ENCODE peak calls at places on chromosome 1, in ten cellular contexts. P is HFF-Myc; K is stimulated activated naive B cell treated with anti-CD40 and anti-IgM and Interleukin-4, amounts not matched to agents 10 μg/mL and 1 μg/mL and 100 μg/mL, for 72 hours; L is GM10248; D is amniotic stem cell; U is EL; T is neural crest cell; Y is stimulated activated CD4-positive, alpha-beta T cell treated with anti-CD3 and anti-CD28 coated beads, TNF-alpha, amount 100 ng/mL, for 1 hour; A is coronary artery; Z is substantia nigra. V is an unnamed sample.

GRCh38 chr1:203324103-203325003 is 19.0 kb downstream of the BTG2 start:
- DNase-seq in P (no peak), K (peak; percentile 38), L (no peak), D (no peak), U (no peak), T (no peak), Y (no peak), A (no peak), Z (peak; percentile 47), V (no peak)

GRCh38 chr1:67618285-67619018 is 66.5 kb upstream of the GADD45A start:
- DNase-seq in P (peak; percentile 40), K (no peak), L (no peak), D (peak; percentile 62), U (peak; percentile 75), T (no peak), Y (no peak), A (peak; percentile 80), Z (peak; percentile 6), V (no peak)

GRCh38 chr1:152037920-152038658 is 1.3 kb upstream of the S100A11 start:
- DNase-seq in P (no peak), K (no peak), L (peak; percentile 24), D (no peak), U (no peak), T (no peak), Y (no peak), A (no peak), Z (no peak), V (no peak)

GRCh38 chr1:31750858-31751638 is 13.1 kb downstream of the ADGRB2 start:
- DNase-seq in P (no peak), K (no peak), L (no peak), D (no peak), U (peak; percentile 83), T (no peak), Y (no peak), A (no peak), Z (no peak), V (no peak)

GRCh38 chr1:82792151-82792550 is 991.4 kb downstream of the ADGRL2 start:
- DNase-seq in P (no peak), K (no peak), L (no peak), D (no peak), U (no peak), T (no peak), Y (no peak), A (no peak), Z (no peak), V (no peak)

GRCh38 chr1:168100315-168101002 is 36.3 kb downstream of the GPR161 start:
- DNase-seq in P (no peak), K (no peak), L (no peak), D (no peak), U (no peak), T (no peak), Y (no peak), A (peak; percentile 26), Z (no peak), V (no peak)

GRCh38 chr1:59261537-59261936 is 35.4 kb upstream of the FGGY start:
- DNase-seq in P (no peak), K (no peak), L (no peak), D (no peak), U (no peak), T (no peak), Y (no peak), A (no peak), Z (no peak), V (no peak)

GRCh38 chr1:226639631-226640061 is 91.1 kb downstream of the STUM start:
- DNase-seq in P (no peak), K (no peak), L (no peak), D (no peak), U (no peak), T (no peak), Y (no peak), A (no peak), Z (no peak), V (no peak)

GRCh38 chr1:227437495-227438008 is 119.3 kb upstream of the CDC42BPA start:
- DNase-seq in P (no peak), K (no peak), L (no peak), D (no peak), U (peak; percentile 72), T (no peak), Y (no peak), A (no peak), Z (no peak), V (peak; percentile 46)

GRCh38 chr1:197519741-197520334 is 251.8 kb downstream of the CRB1 start:
- DNase-seq in P (no peak), K (no peak), L (no peak), D (no peak), U (peak; percentile 19), T (no peak), Y (no peak), A (no peak), Z (no peak), V (no peak)

GRCh38 chr1:247906504-247907047 is 11.2 kb downstream of the OR2W3 start:
- DNase-seq in P (no peak), K (no peak), L (no peak), D (no peak), U (peak; percentile 42), T (no peak), Y (no peak), A (no peak), Z (no peak), V (no peak)